ENCODE peak calls at places on chromosomes 3 and 15, in ten cellular contexts. G is activated T-helper 1 cell treated with Interleukin-2 at 50 U/mL for 16 hours; K is foreskin fibroblast; F is nephron progenitor cell; T is HepG2; W is NCI-H2081; E is stimulated activated CD8-positive, alpha-beta memory T cell treated with anti-CD3 and anti-CD28 coated beads, Interleukin-7, amount 100 ng/mL, for 4 hours; X is posterior cingulate gyrus; V is progenitor cell of endocrine pancreas; O is T-cell. B is an unnamed sample.

GRCh38 chr3:125482406-125482805 is 37.6 kb downstream of the SNX4 start:
- DNase-seq in G (no peak), T (peak), F (no peak), E (no peak), O (no peak), V (no peak), W (no peak), K (no peak), X (no peak), B (no peak)

GRCh38 chr3:143676021-143676420 is 172.2 kb downstream of the SLC9A9 start:
- DNase-seq in F (no peak), E (no peak), V (no peak), G (no peak), X (no peak), T (no peak), K (no peak), W (no peak), O (no peak), B (no peak)

GRCh38 chr3:177358085-177358967 is 161.0 kb upstream of the TBL1XR1 start:
- DNase-seq in E (peak), F (peak), G (peak), X (no peak), O (peak), W (no peak), V (no peak), K (peak), T (peak), B (peak)

GRCh38 chr3:102036015-102036414 is 186.7 kb downstream of the NFKBIZ start:
- DNase-seq in G (no peak), K (no peak), E (no peak), O (no peak), V (no peak), T (no peak), F (no peak), W (no peak), X (no peak), B (no peak)

GRCh38 chr15:42444415-42445063 is 46.4 kb downstream of the ZNF106 start:
- DNase-seq in E (no peak), K (peak), T (no peak), W (no peak), V (no peak), G (no peak), O (no peak), X (no peak), F (no peak), B (no peak)

GRCh38 chr3:133799794-133800585 is 5.6 kb upstream of the SRPRB start:
- DNase-seq in F (no peak), G (no peak), O (no peak), X (no peak), T (peak), K (peak), V (no peak), E (no peak), W (no peak), B (no peak)

GRCh38 chr15:46365612-46366011 is 730.8 kb downstream of the SQOR start:
- DNase-seq in T (no peak), G (no peak), W (no peak), E (no peak), K (peak), V (no peak), O (no peak), X (peak), F (no peak), B (no peak)

GRCh38 chr3:31096661-31097060 is 202.2 kb upstream of the GADL1 start:
- DNase-seq in X (no peak), T (no peak), G (no peak), F (no peak), O (no peak), V (no peak), K (no peak), E (no peak), W (no peak), B (no peak)

GRCh38 chr15:63250312-63250965 is 27.0 kb upstream of the APH1B start:
- DNase-seq in W (no peak), G (no peak), O (no peak), K (peak), T (no peak), X (no peak), F (no peak), V (no peak), E (no peak), B (no peak)

GRCh38 chr3:50279255-50280016 is 549 bp downstream of the LSMEM2 start:
- DNase-seq in X (no peak), O (no peak), F (no peak), V (no peak), T (no peak), G (no peak), K (no peak), W (no peak), E (no peak), B (no peak)

GRCh38 chr3:125202197-125202596 is 10.4 kb downstream of the SLC12A8 start:
- DNase-seq in O (no peak), G (no peak), K (peak), F (no peak), E (no peak), X (no peak), T (no peak), V (no peak), W (peak), B (peak)

GRCh38 chr3:182436547-182436946 is 356.8 kb upstream of the ATP11B start:
- DNase-seq in X (no peak), E (no peak), F (no peak), K (no peak), W (peak), T (no peak), O (no peak), V (no peak), G (no peak), B (no peak)

GRCh38 chr15:64892850-64893403 is 18.8 kb upstream of the ANKDD1A start:
- DNase-seq in F (no peak), V (no peak), O (no peak), T (no peak), W (no peak), X (no peak), G (no peak), E (no peak), K (no peak), B (no peak)

GRCh38 chr3:182979719-182980191 is 583 bp downstream of the DCUN1D1 start:
- DNase-seq in W (peak), E (no peak), F (peak), V (peak), K (peak), G (peak), T (peak), O (peak), X (no peak), B (peak)

GRCh38 chr3:184952671-184953070 is 140.7 kb downstream of the VPS8 start:
- DNase-seq in E (no peak), F (no peak), G (no peak), O (no peak), X (no peak), W (no peak), K (peak), T (no peak), V (no peak), B (no peak)

GRCh38 chr3:131591394-131591990 is 88.7 kb upstream of the MRPL3 start:
- DNase-seq in O (no peak), T (no peak), K (peak), E (no peak), G (no peak), V (no peak), F (peak), X (no peak), W (no peak), B (no peak)

GRCh38 chr3:153349138-153349499 is 187.1 kb downstream of the RAP2B start:
- DNase-seq in G (no peak), W (no peak), K (no peak), F (no peak), T (no peak), O (no peak), X (no peak), E (no peak), V (no peak), B (peak)

GRCh38 chr15:29141908-29142747 is 127.5 kb downstream of the NSMCE3 start:
- DNase-seq in E (no peak), W (no peak), F (no peak), X (no peak), G (no peak), O (no peak), T (no peak), V (peak), K (no peak), B (no peak)